ENCODE peak calls at places on chromosomes 6 and 20, in five cellular contexts. L, Y, B, M and T are unnamed samples.

GRCh38 chr20:3733119-3733995 is 872 bp downstream of the HSPA12B start:
- DNase-seq in B (no peak), Y (no peak), M (no peak), L (no peak), T (no peak)

GRCh38 chr6:109095821-109096084 is 446 bp downstream of the CEP57L1 start:
- DNase-seq in M (no peak), Y (no peak), B (no peak), L (no peak), T (no peak)

GRCh38 chr6:19408331-19408730 is 428.8 kb upstream of the ID4 start:
- DNase-seq in M (no peak), B (no peak), Y (no peak), L (peak; percentile 29), T (no peak)

GRCh38 chr20:35560541-35560940 is 18.7 kb downstream of the ERGIC3 start:
- DNase-seq in B (no peak), L (no peak), Y (no peak), M (no peak), T (no peak)

GRCh38 chr6:33988121-33989015 is 157.5 kb downstream of the GRM4 start:
- DNase-seq in M (peak; percentile 86), Y (peak; percentile 90), B (no peak), L (no peak), T (no peak)

GRCh38 chr6:79584332-79584731 is 46.8 kb upstream of the SH3BGRL2 start:
- DNase-seq in L (no peak), Y (no peak), M (no peak), B (no peak), T (no peak)

GRCh38 chr6:1952726-1953360 is 292.6 kb downstream of the GMDS start:
- DNase-seq in Y (no peak), B (peak; percentile 97), L (peak; percentile 88), M (no peak), T (peak; percentile 90)

GRCh38 chr20:34615477-34615876 is 57.0 kb downstream of the MAP1LC3A start:
- DNase-seq in L (peak; percentile 15), M (no peak), B (no peak), Y (no peak), T (no peak)

GRCh38 chr20:17525650-17526049 is 5.5 kb downstream of the BFSP1 start:
- DNase-seq in B (no peak), M (no peak), Y (no peak), L (peak; percentile 47), T (peak; percentile 63)

GRCh38 chr20:15239542-15240206 is 902.3 kb upstream of the FLRT3 start:
- DNase-seq in M (no peak), Y (no peak), B (no peak), L (no peak), T (no peak)

GRCh38 chr6:158642097-158642601 is 2.4 kb downstream of the DYNLT1 start:
- DNase-seq in M (no peak), Y (no peak), B (peak; percentile 92), L (peak; percentile 73), T (peak; percentile 90)

GRCh38 chr6:21999012-21999528 is 297.8 kb downstream of the PRL start:
- DNase-seq in M (no peak), L (peak; percentile 54), B (peak; percentile 15), Y (no peak), T (no peak)

GRCh38 chr20:24656391-24656790 is 187.0 kb downstream of the SYNDIG1 start:
- DNase-seq in Y (no peak), L (no peak), M (no peak), B (no peak), T (no peak)

GRCh38 chr20:11394145-11394833 is 523.4 kb upstream of the BTBD3 start:
- DNase-seq in L (peak; percentile 48), Y (no peak), M (no peak), B (peak; percentile 96), T (no peak)

GRCh38 chr20:35327074-35327976 is 35.1 kb upstream of the FAM83C start:
- DNase-seq in M (no peak), Y (no peak), B (no peak), L (peak; percentile 34), T (no peak)

GRCh38 chr20:9918360-9918759 is 79.5 kb upstream of the PAK5 start:
- DNase-seq in Y (no peak), L (no peak), M (no peak), B (no peak), T (no peak)

GRCh38 chr6:144064402-144064830 is 31.0 kb downstream of the SF3B5 start:
- DNase-seq in Y (no peak), B (no peak), L (no peak), M (no peak), T (peak; percentile 5)

GRCh38 chr6:136761227-136761922 is 30.9 kb downstream of the MAP3K5 start:
- DNase-seq in M (no peak), L (peak; percentile 72), B (no peak), Y (no peak), T (no peak)

GRCh38 chr6:64224819-64225218 is 589.2 kb downstream of the PHF3 start:
- DNase-seq in B (no peak), L (peak; percentile 93), M (no peak), Y (no peak), T (no peak)

GRCh38 chr20:44089987-44090674 is 96.9 kb downstream of the JPH2 start:
- DNase-seq in Y (peak; percentile 71), B (peak; percentile 30), L (peak; percentile 82), M (peak; percentile 35), T (peak; percentile 79)

GRCh38 chr20:56359212-56360132 is 698 bp downstream of the FAM210B start:
- DNase-seq in Y (no peak), B (no peak), M (no peak), L (peak; percentile 82), T (peak; percentile 78)

GRCh38 chr20:34994509-34995131 is 39.0 kb downstream of the MYH7B start:
- DNase-seq in B (no peak), L (no peak), M (no peak), Y (no peak), T (no peak)

GRCh38 chr6:22785036-22785435 is 215.7 kb downstream of the HDGFL1 start:
- DNase-seq in L (peak; percentile 49), B (no peak), Y (no peak), M (no peak), T (no peak)

GRCh38 chr6:57242505-57242904 is 20.4 kb upstream of the RAB23 start:
- DNase-seq in M (no peak), B (no peak), L (peak; percentile 90), Y (no peak), T (peak; percentile 18)

GRCh38 chr20:44702776-44703175 is 12.4 kb upstream of the CCN5 start:
- DNase-seq in M (no peak), B (peak; percentile 73), L (peak; percentile 99), Y (no peak), T (no peak)

GRCh38 chr6:26109776-26110175 is 22.5 kb downstream of the HFE start:
- DNase-seq in B (no peak), L (no peak), Y (no peak), M (no peak), T (no peak)

GRCh38 chr20:53608456-53609413 is 15.1 kb upstream of the ZNF217 start:
- DNase-seq in L (peak; percentile 72), Y (no peak), M (no peak), B (no peak), T (no peak)

GRCh38 chr6:39224523-39225182 is 4.6 kb downstream of the KCNK5 start:
- DNase-seq in M (no peak), Y (no peak), L (no peak), B (no peak), T (no peak)

GRCh38 chr20:62727584-62728027 is 19.0 kb downstream of the NTSR1 start:
- DNase-seq in L (no peak), Y (no peak), M (no peak), B (no peak), T (no peak)

GRCh38 chr6:84773133-84773430 is 8.7 kb upstream of the TBX18 start:
- DNase-seq in L (no peak), Y (no peak), B (no peak), M (no peak), T (no peak)

GRCh38 chr6:159212026-159212425 is 42.8 kb downstream of the FNDC1 start:
- DNase-seq in L (peak; percentile 49), Y (no peak), M (no peak), B (no peak), T (no peak)

GRCh38 chr6:124688369-124688768 is 273.9 kb upstream of the RNF217 start:
- DNase-seq in L (no peak), M (no peak), Y (no peak), B (no peak), T (no peak)

GRCh38 chr6:152062476-152062875 is 255.0 kb downstream of the ESR1 start:
- DNase-seq in M (no peak), L (no peak), Y (no peak), B (no peak), T (no peak)

GRCh38 chr20:58075980-58076749 is 152.3 kb downstream of the ANKRD60 start:
- DNase-seq in B (no peak), M (no peak), L (peak; percentile 31), Y (no peak), T (no peak)

GRCh38 chr6:137013031-137013430 is 31.7 kb downstream of the IL20RA start:
- DNase-seq in Y (no peak), B (peak; percentile 48), L (no peak), M (no peak), T (no peak)

GRCh38 chr20:54692168-54692887 is 216.9 kb downstream of the DOK5 start:
- DNase-seq in B (no peak), Y (peak; percentile 3), L (no peak), M (no peak), T (no peak)

GRCh38 chr20:25225642-25226432 is 22.0 kb upstream of the PYGB start:
- DNase-seq in B (no peak), L (no peak), M (no peak), Y (no peak), T (no peak)

GRCh38 chr6:168133707-168134398 is 54.8 kb upstream of the FRMD1 start:
- DNase-seq in L (peak; percentile 6), B (no peak), Y (no peak), M (no peak), T (no peak)